ENCODE peak calls at places on chromosomes 1 and 21, in seven cellular contexts. J is body of pancreas, U is astrocyte of the cerebellum, D is epithelial cell of esophagus, V is right lobe of liver, O is astrocyte of the spinal cord, W is H9. L is an unnamed sample.

GRCh38 chr1:225763815-225764548 is 13.6 kb upstream of the SRP9 start:
- DNase-seq in J (peak), U (no peak), D (no peak), V (peak), O (peak), W (no peak), L (no peak)

GRCh38 chr1:202274611-202275010 is 67.1 kb downstream of the UBE2T start:
- DNase-seq in J (peak), U (no peak), D (peak), V (peak), O (no peak), W (peak), L (peak)

GRCh38 chr1:33501774-33502173 is 29.3 kb downstream of the ZSCAN20 start:
- DNase-seq in J (no peak), U (no peak), D (no peak), V (no peak), O (no peak), W (no peak), L (no peak)

GRCh38 chr1:41586230-41586629 is 101.7 kb upstream of the EDN2 start:
- DNase-seq in J (no peak), U (no peak), D (no peak), V (no peak), O (no peak), W (no peak), L (no peak)

GRCh38 chr1:221782461-221782860 is 40.6 kb upstream of the DUSP10 start:
- DNase-seq in J (no peak), U (no peak), D (no peak), V (no peak), O (peak), W (no peak), L (no peak)

GRCh38 chr1:46513536-46513935 is 23.9 kb downstream of the DMBX1 start:
- DNase-seq in J (no peak), U (no peak), D (no peak), V (no peak), O (no peak), W (no peak), L (no peak)

GRCh38 chr1:12448746-12449177 is 169.2 kb downstream of the DHRS3 start:
- DNase-seq in J (no peak), U (no peak), D (no peak), V (no peak), O (peak), W (no peak), L (no peak)

GRCh38 chr1:202807926-202808757 is at the start of gene KDM5B:
- DNase-seq in J (peak), U (peak), D (peak), V (peak), O (peak), W (peak), L (peak)

GRCh38 chr1:23522244-23523013 is 8.6 kb downstream of the E2F2 start:
- DNase-seq in J (no peak), U (no peak), D (peak), V (no peak), O (no peak), W (no peak), L (peak)

GRCh38 chr1:187264995-187265602 is 436.4 kb downstream of the PLA2G4A start:
- DNase-seq in J (peak), U (peak), D (peak), V (no peak), O (peak), W (peak), L (no peak)
- TF ChIP-seq CTCF in J (peak), U (peak), D (peak), V (no peak), O (peak), W (peak), L (peak)

DNA sequence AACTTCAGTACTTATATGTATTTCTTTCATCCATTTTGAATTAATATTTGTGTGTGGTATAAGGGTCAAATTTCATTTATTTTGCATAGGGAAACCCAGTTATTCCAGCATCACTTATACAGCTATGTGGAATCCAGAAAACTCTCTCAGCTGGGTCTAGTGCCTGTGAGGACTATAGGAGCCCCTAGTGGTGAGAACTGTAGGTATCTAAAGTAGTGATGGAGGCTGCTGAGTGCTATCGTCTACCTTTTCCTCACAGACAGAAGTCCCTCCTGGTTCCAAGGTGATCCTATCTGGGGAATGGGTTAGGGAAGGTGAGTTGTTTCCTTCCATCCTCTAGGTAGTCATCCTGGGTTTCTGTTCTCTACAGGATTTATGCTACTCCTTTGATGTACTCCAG is 352.0 kb upstream of the C1orf87 start:
- DNase-seq in J (no peak), U (no peak), D (peak), V (no peak), O (no peak), W (peak), L (peak)
- TF ChIP-seq CTCF in J (no peak), U (peak), D (peak), V (peak), O (peak), W (peak), L (peak)

GRCh38 chr1:237888143-237888542 is 2.6 kb downstream of the ZP4 start:
- DNase-seq in J (no peak), U (no peak), D (peak), V (no peak), O (no peak), W (no peak), L (no peak)
- TF ChIP-seq CTCF in J (no peak), U (no peak), D (no peak), V (no peak), O (no peak), W (no peak), L (no peak)

GRCh38 chr1:156608981-156609380 is 7.7 kb upstream of the GPATCH4 start:
- DNase-seq in J (peak), U (no peak), D (peak), V (no peak), O (no peak), W (no peak), L (peak)
- TF ChIP-seq CTCF in J (peak), U (peak), D (peak), V (peak), O (peak), W (peak), L (peak)

DNA sequence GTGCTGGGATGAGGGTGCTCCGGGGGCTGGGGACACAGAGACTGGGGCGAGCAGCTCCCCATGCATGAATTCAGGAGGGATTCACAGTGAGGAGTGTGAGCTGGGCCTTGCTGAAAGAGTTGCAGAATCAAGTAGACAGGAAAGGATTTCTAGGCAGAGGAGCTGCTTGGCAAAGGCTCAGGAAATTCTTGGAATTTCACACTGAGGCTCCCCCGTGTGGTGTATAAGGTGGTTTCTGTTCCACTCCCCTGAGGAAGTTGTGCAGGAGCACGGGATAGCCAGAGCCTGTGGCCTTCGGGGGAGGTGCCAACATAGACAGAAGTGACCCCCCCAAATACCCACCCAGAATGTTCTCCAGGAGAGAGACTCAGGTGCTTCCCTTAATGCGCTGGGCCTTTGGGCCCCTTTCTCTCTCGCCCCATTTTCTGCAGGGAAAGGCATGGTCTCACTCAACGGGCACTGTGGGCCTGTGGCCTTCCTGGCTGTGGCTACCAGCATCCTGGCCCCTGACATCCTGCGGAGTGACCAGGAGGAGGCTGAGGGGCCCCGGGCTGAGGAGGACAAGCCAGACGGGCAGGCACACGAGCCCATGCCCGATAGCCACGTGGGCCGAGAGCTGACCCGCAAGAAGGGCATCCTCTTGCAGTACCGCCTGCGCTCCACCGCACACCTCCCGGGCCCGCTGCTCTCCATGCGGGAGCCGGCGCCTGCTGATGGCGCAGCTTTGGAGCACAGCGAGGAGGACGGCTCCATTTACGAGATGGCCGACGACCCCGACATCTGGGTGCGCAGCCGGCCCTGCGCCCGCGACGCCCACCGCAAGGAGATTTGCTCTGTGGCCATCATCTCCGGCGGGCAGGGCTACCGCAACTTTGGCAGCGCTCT is 58.5 kb upstream of the ACTL8 start:
- DNase-seq in J (no peak), U (peak), D (peak), V (no peak), O (peak), W (peak), L (no peak)
- TF ChIP-seq CTCF in J (peak), U (peak), D (peak), V (peak), O (peak), W (peak), L (no peak)

GRCh38 chr1:55375617-55376258 is 160.6 kb upstream of the USP24 start:
- DNase-seq in J (peak), U (peak), D (peak), V (peak), O (peak), W (peak), L (peak)
- TF ChIP-seq CTCF in J (peak), U (peak), D (peak), V (peak), O (peak), W (peak), L (peak)

GRCh38 chr1:200095057-200095577 is 67.6 kb downstream of the NR5A2 start:
- DNase-seq in J (no peak), U (no peak), D (peak), V (no peak), O (no peak), W (no peak), L (no peak)

DNA sequence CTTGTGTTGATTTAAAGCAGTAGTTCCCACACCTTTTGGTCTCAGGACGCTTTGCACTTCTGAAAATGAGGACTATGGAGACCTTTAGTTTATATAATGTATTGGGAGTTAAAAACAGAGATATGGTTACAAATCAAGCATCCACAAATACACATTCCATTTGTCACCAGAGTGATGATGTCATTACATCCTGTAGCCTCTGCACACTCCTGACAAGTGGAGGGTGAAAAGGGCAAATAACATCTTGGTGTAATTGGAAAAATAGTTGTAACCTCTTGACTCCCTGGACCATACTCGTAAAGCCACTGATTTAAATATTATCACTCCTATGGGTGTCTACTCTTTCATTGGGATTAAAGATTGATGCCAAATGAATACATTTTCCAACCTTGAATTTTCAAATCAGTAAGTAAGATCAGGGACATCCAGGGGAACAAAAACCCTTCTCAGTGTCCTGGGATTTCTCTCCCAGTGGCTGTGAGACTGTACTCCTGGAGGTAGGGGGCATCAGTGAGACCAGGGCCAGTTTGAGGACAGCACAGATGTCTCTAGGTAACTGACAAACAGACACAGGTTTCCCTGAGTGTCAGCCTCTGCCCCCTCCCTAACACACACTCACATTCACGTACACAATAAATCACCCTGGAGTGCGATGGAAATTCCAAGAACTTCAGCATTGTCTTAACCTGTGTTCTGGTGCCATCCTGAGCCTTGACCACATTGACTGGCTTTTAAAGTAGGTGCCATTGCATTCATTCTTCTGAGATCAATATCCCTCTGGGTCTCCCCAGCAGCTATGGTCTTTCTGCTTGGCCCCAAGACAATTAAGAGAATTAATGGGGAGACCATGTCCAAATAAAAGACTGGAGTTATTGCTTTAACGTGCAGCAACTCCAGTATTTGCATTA is 63.0 kb downstream of the NR5A2 start:
- DNase-seq in J (no peak), U (no peak), D (peak), V (no peak), O (no peak), W (peak), L (no peak)
- TF ChIP-seq CTCF in J (peak), U (peak), D (peak), V (peak), O (peak), W (peak), L (peak)

DNA sequence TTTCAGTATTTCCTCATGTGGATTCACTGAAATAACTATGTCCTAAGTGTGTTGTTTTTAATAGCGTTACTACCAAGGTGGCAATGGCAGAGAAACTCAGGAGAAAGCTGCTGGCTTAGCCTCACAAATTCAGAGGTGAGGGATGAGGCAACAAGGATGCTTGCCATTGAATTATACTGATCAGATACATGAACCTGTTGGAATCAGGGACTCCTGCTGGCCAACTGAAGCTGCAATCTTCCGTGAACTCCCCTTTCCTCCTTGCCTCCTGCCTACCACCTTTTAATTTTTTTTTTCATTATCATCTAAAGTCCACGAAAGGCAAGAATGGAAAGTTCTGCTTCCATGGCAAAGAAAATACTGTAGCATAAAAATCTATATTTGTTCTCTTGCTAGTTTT is 254.7 kb downstream of the NFIA start:
- DNase-seq in J (no peak), U (no peak), D (peak), V (no peak), O (no peak), W (no peak), L (no peak)
- TF ChIP-seq CTCF in J (peak), U (peak), D (peak), V (peak), O (peak), W (peak), L (no peak)

GRCh38 chr21:44508426-44508710 is 31.6 kb downstream of the KRTAP10-1 start:
- DNase-seq in J (no peak), U (no peak), D (no peak), V (no peak), O (no peak), W (no peak), L (no peak)

GRCh38 chr21:44510508-44511218 is 29.3 kb downstream of the KRTAP10-1 start:
- DNase-seq in J (peak), U (no peak), D (peak), V (peak), O (no peak), W (peak), L (peak)

GRCh38 chr21:44508711-44509445 is 31.1 kb downstream of the KRTAP10-1 start:
- DNase-seq in J (no peak), U (no peak), D (no peak), V (no peak), O (no peak), W (no peak), L (no peak)

GRCh38 chr21:44510109-44510507 is 29.9 kb downstream of the KRTAP10-1 start:
- DNase-seq in J (no peak), U (no peak), D (no peak), V (no peak), O (no peak), W (no peak), L (no peak)

GRCh38 chr21:44509539-44509938 is 30.5 kb downstream of the KRTAP10-1 start:
- DNase-seq in J (peak), U (no peak), D (peak), V (peak), O (no peak), W (no peak), L (no peak)
- TF ChIP-seq CTCF in J (peak), U (peak), D (peak), V (peak), O (no peak), W (no peak), L (peak)

GRCh38 chr21:31780944-31781343 is 49.0 kb upstream of the SCAF4 start:
- DNase-seq in J (no peak), U (no peak), D (peak), V (no peak), O (no peak), W (no peak), L (no peak)
- TF ChIP-seq CTCF in J (peak), U (no peak), D (peak), V (peak), O (no peak), W (peak), L (peak)

L was measured in GM13977.